ENCODE peak calls at places on chromosome 18, in ten cellular contexts. A, R, V, G, F, K, O, I, E and L are unnamed samples.

GRCh38 chr18:5628512-5629255 is 84.9 kb upstream of the EPB41L3 start:
- DNase-seq in A (no peak), R (peak), V (no peak), G (no peak), F (peak), K (peak), O (peak), I (no peak), E (no peak), L (no peak)

GRCh38 chr18:73901151-73901550 is 246.5 kb downstream of the FBXO15 start:
- DNase-seq in A (no peak), R (no peak), V (no peak), G (no peak), F (no peak), K (no peak), O (no peak), I (no peak), E (no peak), L (no peak)

GRCh38 chr18:45962461-45962860 is 4.7 kb downstream of the EPG5 start:
- DNase-seq in A (peak), R (peak), V (no peak), G (no peak), F (peak), K (no peak), O (no peak), I (no peak), E (no peak), L (no peak)

GRCh38 chr18:55244520-55244919 is 285.3 kb upstream of the CCDC68 start:
- DNase-seq in A (no peak), R (no peak), V (no peak), G (no peak), F (no peak), K (no peak), O (no peak), I (no peak), E (no peak), L (no peak)

GRCh38 chr18:44545359-44545985 is 135.2 kb upstream of the SETBP1 start:
- DNase-seq in A (no peak), R (no peak), V (no peak), G (no peak), F (no peak), K (no peak), O (no peak), I (no peak), E (no peak), L (no peak)

GRCh38 chr18:34659579-34660517 is 50.2 kb upstream of the DTNA start:
- DNase-seq in A (no peak), R (peak), V (peak), G (no peak), F (peak), K (peak), O (peak), I (no peak), E (no peak), L (peak)

GRCh38 chr18:48749768-48750167 is 201.0 kb downstream of the SMAD7 start:
- DNase-seq in A (no peak), R (peak), V (no peak), G (no peak), F (peak), K (peak), O (no peak), I (no peak), E (no peak), L (no peak)

GRCh38 chr18:28541941-28542340 is 365.0 kb upstream of the CDH2 start:
- DNase-seq in A (no peak), R (no peak), V (no peak), G (no peak), F (no peak), K (no peak), O (no peak), I (no peak), E (no peak), L (no peak)

GRCh38 chr18:74995404-74995737 is 213.6 kb downstream of the PTGR3 start:
- DNase-seq in A (no peak), R (no peak), V (no peak), G (no peak), F (no peak), K (no peak), O (no peak), I (no peak), E (no peak), L (no peak)

GRCh38 chr18:48893559-48894265 is 57.1 kb downstream of the SMAD7 start:
- DNase-seq in A (no peak), R (no peak), V (no peak), G (no peak), F (no peak), K (no peak), O (peak), I (no peak), E (no peak), L (no peak)

GRCh38 chr18:45851196-45851925 is 25.9 kb downstream of the SIGLEC15 start:
- DNase-seq in A (no peak), R (no peak), V (no peak), G (no peak), F (no peak), K (no peak), O (no peak), I (no peak), E (no peak), L (no peak)

GRCh38 chr18:78878335-78878734 is 101.3 kb upstream of the SALL3 start:
- DNase-seq in A (no peak), R (no peak), V (no peak), G (no peak), F (no peak), K (no peak), O (no peak), I (no peak), E (no peak), L (no peak)

GRCh38 chr18:57445488-57446319 is 10.5 kb downstream of the ONECUT2 start:
- DNase-seq in A (no peak), R (no peak), V (no peak), G (no peak), F (no peak), K (no peak), O (no peak), I (no peak), E (no peak), L (no peak)

GRCh38 chr18:58025733-58026132 is 18.3 kb upstream of the NEDD4L start:
- DNase-seq in A (no peak), R (no peak), V (no peak), G (no peak), F (no peak), K (no peak), O (no peak), I (no peak), E (no peak), L (no peak)